ENCODE peak calls at places on chromosomes 4 and X, in ten cellular contexts. One of them, this sample, is unnamed.

GRCh38 chr4:70734168-70734954 is 12.6 kb downstream of the RUFY3 start:
- DNase-seq in GM10248: peak; percentile 70
- DNase-seq in psoas muscle: no peak
- DNase-seq in GM06990: peak; percentile 36
- DNase-seq in cardiac fibroblast: peak; percentile 61
- DNase-seq in fibroblast of the aortic adventitia: peak; percentile 63
- DNase-seq in fibroblast of pulmonary artery: peak; percentile 65
- DNase-seq in mesothelial cell of epicardium: no peak
- DNase-seq in hepatocyte: no peak
- DNase-seq in bronchial epithelial cell: peak; percentile 59
- DNase-seq in this sample: peak; percentile 41

GRCh38 chr4:174405923-174406322 is 116.4 kb downstream of the HPGD start:
- DNase-seq in bronchial epithelial cell: no peak
- DNase-seq in cardiac fibroblast: no peak
- DNase-seq in GM10248: no peak
- DNase-seq in hepatocyte: no peak
- DNase-seq in GM06990: no peak
- DNase-seq in fibroblast of pulmonary artery: no peak
- DNase-seq in fibroblast of the aortic adventitia: no peak
- DNase-seq in mesothelial cell of epicardium: no peak
- DNase-seq in psoas muscle: no peak
- DNase-seq in this sample: no peak

GRCh38 chrX:133655914-133656265 is 240.6 kb upstream of the GPC4 start:
- DNase-seq in psoas muscle: no peak
- DNase-seq in GM10248: no peak
- DNase-seq in fibroblast of pulmonary artery: no peak
- DNase-seq in fibroblast of the aortic adventitia: peak; percentile 10
- DNase-seq in GM06990: no peak
- DNase-seq in bronchial epithelial cell: no peak
- DNase-seq in hepatocyte: no peak
- DNase-seq in cardiac fibroblast: no peak
- DNase-seq in mesothelial cell of epicardium: no peak
- DNase-seq in this sample: no peak

GRCh38 chr4:78166582-78166981 is 109.5 kb downstream of the FRAS1 start:
- DNase-seq in GM06990: no peak
- DNase-seq in fibroblast of pulmonary artery: no peak
- DNase-seq in GM10248: no peak
- DNase-seq in mesothelial cell of epicardium: no peak
- DNase-seq in hepatocyte: no peak
- DNase-seq in cardiac fibroblast: no peak
- DNase-seq in fibroblast of the aortic adventitia: no peak
- DNase-seq in psoas muscle: no peak
- DNase-seq in bronchial epithelial cell: no peak
- DNase-seq in this sample: no peak

GRCh38 chrX:16658284-16658683 is 8.3 kb downstream of the S100G start:
- DNase-seq in fibroblast of pulmonary artery: peak; percentile 60
- DNase-seq in hepatocyte: no peak
- DNase-seq in mesothelial cell of epicardium: no peak
- DNase-seq in cardiac fibroblast: no peak
- DNase-seq in GM06990: no peak
- DNase-seq in GM10248: no peak
- DNase-seq in bronchial epithelial cell: peak; percentile 21
- DNase-seq in fibroblast of the aortic adventitia: peak; percentile 32
- DNase-seq in psoas muscle: no peak
- DNase-seq in this sample: peak; percentile 32

GRCh38 chrX:118553042-118553714 is 57.6 kb downstream of the DOCK11 start:
- DNase-seq in psoas muscle: no peak
- DNase-seq in hepatocyte: no peak
- DNase-seq in cardiac fibroblast: peak; percentile 46
- DNase-seq in GM06990: no peak
- DNase-seq in GM10248: no peak
- DNase-seq in bronchial epithelial cell: no peak
- DNase-seq in fibroblast of the aortic adventitia: peak; percentile 79
- DNase-seq in mesothelial cell of epicardium: no peak
- DNase-seq in fibroblast of pulmonary artery: no peak
- DNase-seq in this sample: no peak

GRCh38 chr4:41305486-41305885 is 48.8 kb downstream of the UCHL1 start:
- DNase-seq in fibroblast of the aortic adventitia: no peak
- DNase-seq in hepatocyte: no peak
- DNase-seq in cardiac fibroblast: no peak
- DNase-seq in mesothelial cell of epicardium: no peak
- DNase-seq in GM10248: no peak
- DNase-seq in GM06990: no peak
- DNase-seq in psoas muscle: no peak
- DNase-seq in fibroblast of pulmonary artery: no peak
- DNase-seq in bronchial epithelial cell: peak; percentile 29
- DNase-seq in this sample: no peak

GRCh38 chrX:87805829-87806490 is 288.4 kb downstream of the KLHL4 start:
- DNase-seq in mesothelial cell of epicardium: no peak
- DNase-seq in GM06990: no peak
- DNase-seq in psoas muscle: no peak
- DNase-seq in GM10248: no peak
- DNase-seq in bronchial epithelial cell: no peak
- DNase-seq in fibroblast of the aortic adventitia: peak; percentile 58
- DNase-seq in fibroblast of pulmonary artery: peak; percentile 47
- DNase-seq in hepatocyte: peak; percentile 10
- DNase-seq in cardiac fibroblast: peak; percentile 64
- DNase-seq in this sample: no peak

GRCh38 chrX:17475820-17476219 is 100.8 kb downstream of the NHS start:
- DNase-seq in cardiac fibroblast: peak; percentile 36
- DNase-seq in fibroblast of the aortic adventitia: peak; percentile 27
- DNase-seq in GM06990: no peak
- DNase-seq in bronchial epithelial cell: no peak
- DNase-seq in psoas muscle: no peak
- DNase-seq in fibroblast of pulmonary artery: peak; percentile 24
- DNase-seq in hepatocyte: no peak
- DNase-seq in GM10248: no peak
- DNase-seq in mesothelial cell of epicardium: no peak
- DNase-seq in this sample: no peak

GRCh38 chrX:9825966-9826365 is 39.7 kb downstream of the SHROOM2 start:
- DNase-seq in hepatocyte: no peak
- DNase-seq in fibroblast of pulmonary artery: no peak
- DNase-seq in bronchial epithelial cell: no peak
- DNase-seq in GM06990: no peak
- DNase-seq in psoas muscle: no peak
- DNase-seq in mesothelial cell of epicardium: no peak
- DNase-seq in GM10248: no peak
- DNase-seq in cardiac fibroblast: no peak
- DNase-seq in fibroblast of the aortic adventitia: no peak
- DNase-seq in this sample: no peak

GRCh38 chr4:189088783-189089182 is 851.9 kb upstream of the FRG1 start:
- DNase-seq in GM06990: no peak
- DNase-seq in fibroblast of pulmonary artery: no peak
- DNase-seq in bronchial epithelial cell: no peak
- DNase-seq in cardiac fibroblast: no peak
- DNase-seq in psoas muscle: no peak
- DNase-seq in hepatocyte: no peak
- DNase-seq in mesothelial cell of epicardium: no peak
- DNase-seq in fibroblast of the aortic adventitia: no peak
- DNase-seq in GM10248: no peak
- DNase-seq in this sample: no peak

GRCh38 chr4:169438057-169438480 is 167.3 kb upstream of the SH3RF1 start:
- DNase-seq in hepatocyte: peak; percentile 20
- DNase-seq in bronchial epithelial cell: no peak
- DNase-seq in GM06990: peak; percentile 39
- DNase-seq in GM10248: peak; percentile 38
- DNase-seq in fibroblast of pulmonary artery: no peak
- DNase-seq in psoas muscle: no peak
- DNase-seq in fibroblast of the aortic adventitia: no peak
- DNase-seq in mesothelial cell of epicardium: no peak
- DNase-seq in cardiac fibroblast: no peak
- DNase-seq in this sample: no peak

GRCh38 chr4:144656857-144657256 is 10.9 kb downstream of the HHIP start:
- DNase-seq in hepatocyte: no peak
- DNase-seq in GM10248: no peak
- DNase-seq in bronchial epithelial cell: no peak
- DNase-seq in fibroblast of pulmonary artery: no peak
- DNase-seq in GM06990: no peak
- DNase-seq in fibroblast of the aortic adventitia: peak; percentile 59
- DNase-seq in psoas muscle: no peak
- DNase-seq in cardiac fibroblast: peak; percentile 30
- DNase-seq in mesothelial cell of epicardium: no peak
- DNase-seq in this sample: no peak

GRCh38 chr4:101862595-101862994 is 72.1 kb downstream of the BANK1 start:
- DNase-seq in fibroblast of the aortic adventitia: no peak
- DNase-seq in cardiac fibroblast: no peak
- DNase-seq in mesothelial cell of epicardium: no peak
- DNase-seq in GM06990: no peak
- DNase-seq in bronchial epithelial cell: no peak
- DNase-seq in GM10248: no peak
- DNase-seq in psoas muscle: no peak
- DNase-seq in hepatocyte: no peak
- DNase-seq in fibroblast of pulmonary artery: no peak
- DNase-seq in this sample: no peak

GRCh38 chr4:23827971-23828680 is 61.7 kb downstream of the PPARGC1A start:
- DNase-seq in hepatocyte: no peak
- DNase-seq in mesothelial cell of epicardium: no peak
- DNase-seq in fibroblast of the aortic adventitia: no peak
- DNase-seq in fibroblast of pulmonary artery: no peak
- DNase-seq in cardiac fibroblast: no peak
- DNase-seq in bronchial epithelial cell: peak; percentile 1
- DNase-seq in psoas muscle: no peak
- DNase-seq in GM10248: no peak
- DNase-seq in GM06990: no peak
- DNase-seq in this sample: no peak

GRCh38 chr4:71230258-71230594 is 108.6 kb upstream of the SLC4A4 start:
- DNase-seq in bronchial epithelial cell: peak; percentile 44
- DNase-seq in GM06990: no peak
- DNase-seq in psoas muscle: no peak
- DNase-seq in hepatocyte: no peak
- DNase-seq in fibroblast of the aortic adventitia: no peak
- DNase-seq in GM10248: no peak
- DNase-seq in mesothelial cell of epicardium: no peak
- DNase-seq in fibroblast of pulmonary artery: no peak
- DNase-seq in cardiac fibroblast: no peak
- DNase-seq in this sample: no peak

GRCh38 chr4:66688674-66689073 is 856.6 kb downstream of the CENPC start:
- DNase-seq in cardiac fibroblast: peak; percentile 68
- DNase-seq in mesothelial cell of epicardium: no peak
- DNase-seq in GM06990: no peak
- DNase-seq in fibroblast of pulmonary artery: peak; percentile 71
- DNase-seq in psoas muscle: no peak
- DNase-seq in hepatocyte: peak; percentile 27
- DNase-seq in fibroblast of the aortic adventitia: peak; percentile 80
- DNase-seq in GM10248: no peak
- DNase-seq in bronchial epithelial cell: peak; percentile 46
- DNase-seq in this sample: no peak

GRCh38 chr4:44186850-44187246 is 261.8 kb downstream of the KCTD8 start:
- DNase-seq in psoas muscle: no peak
- DNase-seq in bronchial epithelial cell: no peak
- DNase-seq in mesothelial cell of epicardium: no peak
- DNase-seq in hepatocyte: no peak
- DNase-seq in fibroblast of the aortic adventitia: no peak
- DNase-seq in GM06990: no peak
- DNase-seq in fibroblast of pulmonary artery: no peak
- DNase-seq in GM10248: no peak
- DNase-seq in cardiac fibroblast: no peak
- DNase-seq in this sample: no peak

GRCh38 chr4:44186096-44186849 is 262.3 kb downstream of the KCTD8 start:
- DNase-seq in fibroblast of the aortic adventitia: no peak
- DNase-seq in fibroblast of pulmonary artery: no peak
- DNase-seq in hepatocyte: no peak
- DNase-seq in psoas muscle: no peak
- DNase-seq in GM10248: no peak
- DNase-seq in bronchial epithelial cell: no peak
- DNase-seq in GM06990: no peak
- DNase-seq in cardiac fibroblast: no peak
- DNase-seq in mesothelial cell of epicardium: no peak
- DNase-seq in this sample: no peak
- TF ChIP-seq CTCF in fibroblast of the aortic adventitia: no peak
- TF ChIP-seq CTCF in fibroblast of pulmonary artery: no peak
- TF ChIP-seq CTCF in hepatocyte: no peak
- TF ChIP-seq CTCF in psoas muscle: no peak
- TF ChIP-seq CTCF in GM10248: no peak
- TF ChIP-seq CTCF in bronchial epithelial cell: no peak
- TF ChIP-seq CTCF in GM06990: no peak
- TF ChIP-seq CTCF in cardiac fibroblast: no peak
- TF ChIP-seq CTCF in mesothelial cell of epicardium: no peak
- TF ChIP-seq CTCF in this sample: peak; percentile 43

DNA sequence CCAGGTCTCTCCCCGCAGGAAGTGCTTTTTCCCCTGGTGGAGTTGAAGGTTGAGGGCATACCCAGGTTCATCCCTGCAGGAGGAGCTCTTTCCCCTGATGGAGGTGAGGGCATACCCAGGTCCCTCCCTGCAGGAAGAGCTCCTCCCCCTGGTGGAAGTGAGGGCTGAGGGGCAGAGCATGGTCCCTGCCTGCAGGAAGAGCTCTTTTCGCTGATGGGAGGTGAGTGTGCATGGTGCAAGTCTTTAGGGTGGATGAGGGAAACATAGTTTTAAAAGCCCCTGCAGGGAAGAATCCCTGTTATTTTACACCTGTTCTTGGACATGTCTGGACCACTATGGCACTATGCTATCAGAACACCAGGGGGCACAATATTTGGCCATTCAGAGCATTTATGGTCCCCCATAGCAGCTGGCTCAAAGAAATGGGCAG is 43.7 kb upstream of the PUDP start:
- DNase-seq in psoas muscle: no peak
- DNase-seq in hepatocyte: no peak
- DNase-seq in cardiac fibroblast: no peak
- DNase-seq in fibroblast of the aortic adventitia: no peak
- DNase-seq in GM10248: no peak
- DNase-seq in GM06990: peak; percentile 5
- DNase-seq in fibroblast of pulmonary artery: no peak
- DNase-seq in bronchial epithelial cell: no peak
- DNase-seq in mesothelial cell of epicardium: no peak
- DNase-seq in this sample: no peak
- TF ChIP-seq CTCF in psoas muscle: no peak
- TF ChIP-seq CTCF in hepatocyte: no peak
- TF ChIP-seq CTCF in cardiac fibroblast: no peak
- TF ChIP-seq CTCF in fibroblast of the aortic adventitia: no peak
- TF ChIP-seq CTCF in GM10248: no peak
- TF ChIP-seq CTCF in GM06990: peak; percentile 48
- TF ChIP-seq CTCF in fibroblast of pulmonary artery: no peak
- TF ChIP-seq CTCF in bronchial epithelial cell: peak; percentile 8
- TF ChIP-seq CTCF in mesothelial cell of epicardium: no peak
- TF ChIP-seq CTCF in this sample: peak; percentile 28

DNA sequence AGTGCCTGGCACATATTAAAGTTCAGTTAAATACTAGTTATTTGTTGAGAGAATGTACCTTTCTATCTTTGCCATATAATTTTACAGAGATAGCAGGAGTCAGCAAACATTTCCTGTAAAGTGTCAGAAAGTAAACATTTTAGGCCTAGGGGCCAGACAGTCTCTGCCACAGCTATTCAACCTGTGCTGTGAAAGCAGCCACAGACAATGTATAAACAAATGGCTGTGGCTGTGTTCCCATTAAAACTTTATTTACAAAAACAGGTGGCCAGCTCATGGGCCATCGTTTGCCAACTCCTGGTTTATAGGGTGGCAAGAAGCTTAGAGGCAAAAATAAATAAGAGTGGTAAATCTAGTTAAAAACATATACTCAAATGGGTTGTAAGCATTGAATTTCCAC is 34.0 kb upstream of the BRS3 start:
- DNase-seq in GM06990: no peak
- DNase-seq in psoas muscle: no peak
- DNase-seq in mesothelial cell of epicardium: no peak
- DNase-seq in fibroblast of pulmonary artery: no peak
- DNase-seq in bronchial epithelial cell: no peak
- DNase-seq in cardiac fibroblast: no peak
- DNase-seq in hepatocyte: no peak
- DNase-seq in fibroblast of the aortic adventitia: no peak
- DNase-seq in GM10248: no peak
- DNase-seq in this sample: no peak
- TF ChIP-seq CTCF in GM06990: no peak
- TF ChIP-seq CTCF in psoas muscle: no peak
- TF ChIP-seq CTCF in mesothelial cell of epicardium: no peak
- TF ChIP-seq CTCF in fibroblast of pulmonary artery: no peak
- TF ChIP-seq CTCF in bronchial epithelial cell: no peak
- TF ChIP-seq CTCF in cardiac fibroblast: no peak
- TF ChIP-seq CTCF in hepatocyte: no peak
- TF ChIP-seq CTCF in fibroblast of the aortic adventitia: no peak
- TF ChIP-seq CTCF in GM10248: no peak
- TF ChIP-seq CTCF in this sample: no peak

GRCh38 chr4:93897559-93897958 is 69.0 kb downstream of the ATOH1 start:
- DNase-seq in bronchial epithelial cell: peak; percentile 33
- DNase-seq in GM06990: no peak
- DNase-seq in fibroblast of pulmonary artery: peak; percentile 3
- DNase-seq in GM10248: no peak
- DNase-seq in psoas muscle: no peak
- DNase-seq in fibroblast of the aortic adventitia: no peak
- DNase-seq in mesothelial cell of epicardium: no peak
- DNase-seq in hepatocyte: peak; percentile 8
- DNase-seq in cardiac fibroblast: peak; percentile 0
- DNase-seq in this sample: no peak
- TF ChIP-seq CTCF in bronchial epithelial cell: peak; percentile 25
- TF ChIP-seq CTCF in GM06990: peak; percentile 29
- TF ChIP-seq CTCF in fibroblast of pulmonary artery: peak; percentile 15
- TF ChIP-seq CTCF in GM10248: peak; percentile 32
- TF ChIP-seq CTCF in psoas muscle: no peak
- TF ChIP-seq CTCF in fibroblast of the aortic adventitia: no peak
- TF ChIP-seq CTCF in mesothelial cell of epicardium: no peak
- TF ChIP-seq CTCF in hepatocyte: peak; percentile 40
- TF ChIP-seq CTCF in cardiac fibroblast: no peak
- TF ChIP-seq CTCF in this sample: no peak

This sample was measured in brain microvascular endothelial cell.